ENCODE peak calls at places on chromosomes 11 and 22, in five cellular contexts. H is hepatocyte, O is OCI-LY7, Y is SK-N-SH, G is GM23248. X is an unnamed sample.

GRCh38 chr22:48275412-48275811 is 1513.0 kb downstream of the TBC1D22A start:
- DNase-seq in H (no peak), O (no peak), Y (no peak), G (no peak), X (no peak)

GRCh38 chr11:119094816-119095065 is 6.9 kb downstream of the DPAGT1 start:
- DNase-seq in H (peak), O (no peak), Y (peak), G (peak), X (peak)

GRCh38 chr11:118691926-118692830 is 12.7 kb upstream of the TREH start:
- DNase-seq in H (no peak), O (no peak), Y (no peak), G (peak), X (no peak)

GRCh38 chr11:3609416-3610265 is 32.2 kb downstream of the ART5 start:
- DNase-seq in H (peak), O (peak), Y (peak), G (peak), X (peak)

GRCh38 chr22:37021710-37022482 is 2.4 kb downstream of the MPST start:
- DNase-seq in H (peak), O (peak), Y (peak), G (peak), X (peak)

GRCh38 chr11:128929991-128930390 is 12.7 kb downstream of the TP53AIP1 start:
- DNase-seq in H (no peak), O (no peak), Y (no peak), G (peak), X (no peak)

GRCh38 chr11:8386134-8386864 is 122.6 kb upstream of the LMO1 start:
- DNase-seq in H (no peak), O (no peak), Y (no peak), G (no peak), X (no peak)

GRCh38 chr22:22886546-22886945 is 1.1 kb upstream of the IGLL5 start:
- DNase-seq in H (no peak), O (no peak), Y (no peak), G (no peak), X (no peak)

GRCh38 chr22:30396871-30397655 is at the start of gene SEC14L2:
- DNase-seq in H (peak), O (no peak), Y (peak), G (peak), X (peak)

GRCh38 chr11:72352859-72353551 is 81.3 kb downstream of the CLPB start:
- DNase-seq in H (peak), O (no peak), Y (peak), G (peak), X (peak)

GRCh38 chr11:133953999-133954398 is 2.8 kb downstream of the IGSF9B start:
- DNase-seq in H (no peak), O (no peak), Y (no peak), G (no peak), X (no peak)

GRCh38 chr11:133956650-133957633 is at the start of gene IGSF9B:
- DNase-seq in H (peak), O (peak), Y (peak), G (peak), X (peak)

GRCh38 chr11:133957926-133958325 is 1.2 kb upstream of the IGSF9B start:
- DNase-seq in H (no peak), O (no peak), Y (no peak), G (no peak), X (no peak)

GRCh38 chr11:133955091-133955846 is 1.5 kb downstream of the IGSF9B start:
- DNase-seq in H (no peak), O (no peak), Y (peak), G (peak), X (peak)

GRCh38 chr11:133955945-133956421 is 785 bp downstream of the IGSF9B start:
- DNase-seq in H (no peak), O (no peak), Y (peak), G (no peak), X (peak)
- TF ChIP-seq EZH2phosphoT487 in H (no peak), O (no peak), Y (no peak), G (no peak), X (peak)

DNA sequence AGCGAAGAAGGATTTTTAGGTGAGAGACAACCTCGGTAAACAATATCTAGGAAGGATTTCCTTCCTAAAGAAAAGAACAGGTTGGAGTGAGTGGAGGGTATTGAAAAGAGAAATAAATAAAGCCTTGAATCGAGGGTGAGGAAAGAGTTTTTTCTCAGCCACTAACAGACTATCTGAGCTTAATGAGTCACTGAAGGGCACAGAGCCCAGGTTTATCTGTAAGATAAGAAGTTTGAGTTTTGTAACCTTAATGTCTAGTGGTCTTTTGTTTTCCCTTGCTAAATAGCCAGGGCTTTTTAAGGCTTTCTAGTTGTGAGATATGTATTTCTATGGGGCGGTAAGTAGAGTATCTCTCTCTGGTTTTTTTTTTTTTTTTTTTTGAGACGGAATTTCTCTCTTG is 394.5 kb upstream of the KIRREL3 start:
- DNase-seq in H (peak), O (no peak), Y (no peak), G (no peak), X (no peak)
- TF ChIP-seq EZH2phosphoT487 in H (no peak), O (no peak), Y (no peak), G (no peak), X (no peak)

GRCh38 chr11:134124660-134125451 is 56.0 kb downstream of the JAM3 start:
- DNase-seq in H (peak), O (no peak), Y (peak), G (peak), X (peak)
- TF ChIP-seq EZH2phosphoT487 in H (no peak), O (no peak), Y (no peak), G (no peak), X (no peak)

DNA sequence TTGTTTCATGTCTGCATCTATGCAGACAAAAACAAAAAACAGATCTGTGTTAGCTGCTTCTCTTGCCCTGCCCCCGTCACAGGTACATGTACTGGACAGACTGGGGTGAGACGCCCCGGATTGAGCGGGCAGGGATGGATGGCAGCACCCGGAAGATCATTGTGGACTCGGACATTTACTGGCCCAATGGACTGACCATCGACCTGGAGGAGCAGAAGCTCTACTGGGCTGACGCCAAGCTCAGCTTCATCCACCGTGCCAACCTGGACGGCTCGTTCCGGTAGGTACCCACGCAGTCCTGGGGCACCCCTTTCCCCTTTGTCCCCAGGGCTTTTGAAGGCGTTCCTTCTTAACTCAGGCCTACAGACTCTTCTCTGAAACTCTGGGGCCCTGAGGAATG is 45.2 kb downstream of the LRP5 start:
- DNase-seq in H (no peak), O (no peak), Y (no peak), G (no peak), X (no peak)
- TF ChIP-seq EZH2phosphoT487 in H (no peak), O (no peak), Y (no peak), G (no peak), X (no peak)

GRCh38 chr11:65363770-65364169 is 9.2 kb downstream of the TIGD3 start:
- DNase-seq in H (no peak), O (no peak), Y (no peak), G (no peak), X (no peak)
- TF ChIP-seq EZH2phosphoT487 in H (no peak), O (no peak), Y (no peak), G (no peak), X (no peak)

GRCh38 chr11:40094954-40095353 is 1364.5 kb downstream of the LRRC4C start:
- DNase-seq in H (peak), O (no peak), Y (no peak), G (no peak), X (no peak)
- TF ChIP-seq EZH2phosphoT487 in H (peak), O (no peak), Y (no peak), G (no peak), X (no peak)

GRCh38 chr22:40553014-40553579 is 83.4 kb downstream of the MRTFA start:
- DNase-seq in H (no peak), O (no peak), Y (no peak), G (no peak), X (no peak)
- TF ChIP-seq EZH2phosphoT487 in H (no peak), O (no peak), Y (no peak), G (no peak), X (no peak)

DNA sequence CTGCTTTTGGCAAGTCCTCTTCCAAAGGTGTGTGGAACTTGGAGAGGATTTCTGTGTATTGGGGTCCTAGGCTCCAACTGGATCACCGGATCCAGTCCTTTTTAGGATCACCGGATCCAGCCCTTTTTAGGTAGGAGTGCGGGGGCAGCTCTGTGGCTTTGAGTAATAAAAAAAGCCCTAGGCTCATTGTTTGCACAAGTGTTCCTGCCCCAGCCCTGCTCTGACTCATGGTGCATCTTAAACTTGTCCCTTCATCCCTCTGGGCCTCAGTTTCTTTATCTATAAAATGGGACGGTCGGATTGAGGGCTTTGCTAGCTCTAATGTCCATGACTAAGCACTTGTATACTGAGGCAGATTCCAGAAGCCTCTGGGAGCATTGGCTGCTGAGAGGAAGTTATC is 22.7 kb upstream of the CD44 start:
- DNase-seq in H (no peak), O (no peak), Y (no peak), G (peak), X (no peak)
- TF ChIP-seq EZH2phosphoT487 in H (no peak), O (no peak), Y (no peak), G (no peak), X (no peak)

DNA sequence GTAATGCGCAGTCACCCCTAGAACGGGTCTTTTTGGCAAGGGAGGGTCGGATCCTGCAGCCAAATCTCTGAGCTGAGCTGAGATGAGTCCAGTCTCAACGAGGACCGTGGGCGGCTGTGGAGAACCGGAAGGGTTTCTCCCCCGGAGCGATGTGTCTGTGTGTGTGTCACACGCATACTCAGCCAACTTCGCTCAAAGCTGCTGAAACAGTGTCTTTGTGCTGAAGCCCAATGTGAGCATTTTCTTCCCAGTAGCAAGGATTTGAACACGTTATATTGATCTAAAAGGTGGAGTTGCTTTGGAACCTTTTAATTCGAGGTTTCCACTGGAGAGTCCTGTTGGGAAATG is 1.4 kb upstream of the CELSR1 start:
- DNase-seq in H (no peak), O (no peak), Y (no peak), G (peak), X (no peak)
- TF ChIP-seq EZH2phosphoT487 in H (no peak), O (no peak), Y (no peak), G (no peak), X (no peak)

GRCh38 chr11:22752908-22753310 is 76.7 kb downstream of the SVIP start:
- DNase-seq in H (no peak), O (no peak), Y (no peak), G (no peak), X (no peak)

GRCh38 chr11:22753401-22753800 is 76.2 kb downstream of the SVIP start:
- DNase-seq in H (no peak), O (no peak), Y (no peak), G (no peak), X (peak)
- TF ChIP-seq EZH2phosphoT487 in H (no peak), O (no peak), Y (no peak), G (no peak), X (no peak)

X was measured in neural progenitor cell.